ENCODE peak calls at places on chromosomes 12 and 14, in seven cellular contexts. N is K562, D is H1, K is HepG2, J is GM12878, M is SK-N-SH, V is HCT116. U is an unnamed sample.

GRCh38 chr12:81639196-81639595 is 120.0 kb downstream of the PPFIA2 start:
- DNase-seq in N (no peak), D (no peak), K (no peak), J (no peak), M (no peak), V (no peak), U (no peak)

GRCh38 chr12:63894132-63894531 is 49.6 kb downstream of the SRGAP1 start:
- DNase-seq in N (no peak), D (no peak), K (no peak), J (no peak), M (no peak), V (no peak), U (no peak)

GRCh38 chr12:101945361-101946232 is 68.2 kb downstream of the DRAM1 start:
- DNase-seq in N (no peak), D (no peak), K (peak; percentile 39), J (no peak), M (peak; percentile 14), V (no peak), U (no peak)

GRCh38 chr14:91252901-91253794 is 8.6 kb upstream of the GPR68 start:
- DNase-seq in N (peak; percentile 86), D (no peak), K (no peak), J (no peak), M (peak; percentile 79), V (no peak), U (no peak)

GRCh38 chr12:98182791-98183190 is 332.6 kb upstream of the TMPO start:
- DNase-seq in N (no peak), D (no peak), K (no peak), J (no peak), M (no peak), V (no peak), U (peak; percentile 46)

GRCh38 chr14:20262642-20263128 is 23.6 kb downstream of the OR11H4 start:
- DNase-seq in N (no peak), D (no peak), K (no peak), J (peak; percentile 43), M (no peak), V (peak; percentile 6), U (no peak)

GRCh38 chr12:108881953-108882352 is 2.1 kb downstream of the DAO start:
- DNase-seq in N (no peak), D (no peak), K (no peak), J (no peak), M (no peak), V (no peak), U (no peak)

GRCh38 chr12:26135571-26135970 is 10.7 kb upstream of the BHLHE41 start:
- DNase-seq in N (no peak), D (no peak), K (no peak), J (no peak), M (no peak), V (no peak), U (no peak)

GRCh38 chr12:92715625-92716024 is 12.8 kb downstream of the PLEKHG7 start:
- DNase-seq in N (no peak), D (no peak), K (no peak), J (no peak), M (no peak), V (no peak), U (no peak)

GRCh38 chr12:10068634-10069033 is 30.2 kb downstream of the CLEC1A start:
- DNase-seq in N (no peak), D (no peak), K (no peak), J (no peak), M (no peak), V (no peak), U (no peak)

GRCh38 chr12:57215668-57216013 is 953 bp upstream of the NXPH4 start:
- DNase-seq in N (no peak), D (no peak), K (no peak), J (no peak), M (no peak), V (no peak), U (no peak)

GRCh38 chr12:54409267-54409666 is 9.8 kb downstream of the ITGA5 start:
- DNase-seq in N (no peak), D (no peak), K (no peak), J (no peak), M (no peak), V (no peak), U (no peak)

GRCh38 chr14:68937790-68938514 is 41.1 kb downstream of the ACTN1 start:
- DNase-seq in N (no peak), D (no peak), K (no peak), J (no peak), M (peak; percentile 87), V (no peak), U (no peak)

GRCh38 chr12:109770104-109770860 is 56.7 kb downstream of the FAM222A start:
- DNase-seq in N (no peak), D (no peak), K (no peak), J (no peak), M (peak; percentile 27), V (no peak), U (no peak)

GRCh38 chr14:96804821-96805374 is 7.7 kb downstream of the VRK1 start:
- DNase-seq in N (no peak), D (no peak), K (no peak), J (no peak), M (no peak), V (no peak), U (no peak)

GRCh38 chr12:127550271-127550670 is 716.7 kb upstream of the TMEM132C start:
- DNase-seq in N (no peak), D (no peak), K (no peak), J (no peak), M (no peak), V (no peak), U (no peak)

GRCh38 chr12:90905691-90906370 is 49.1 kb downstream of the CCER1 start:
- DNase-seq in N (no peak), D (no peak), K (no peak), J (no peak), M (no peak), V (no peak), U (no peak)

GRCh38 chr14:24692382-24693352 is 58.7 kb upstream of the GZMB start:
- DNase-seq in N (no peak), D (no peak), K (no peak), J (no peak), M (no peak), V (no peak), U (no peak)

GRCh38 chr14:68715032-68715924 is 77.6 kb downstream of the ZFP36L1 start:
- DNase-seq in N (no peak), D (no peak), K (no peak), J (no peak), M (no peak), V (no peak), U (no peak)

GRCh38 chr12:81644503-81644902 is 114.6 kb downstream of the PPFIA2 start:
- DNase-seq in N (no peak), D (no peak), K (peak; percentile 38), J (no peak), M (peak; percentile 49), V (peak; percentile 33), U (peak; percentile 6)

GRCh38 chr12:5494343-5494742 is 62.4 kb downstream of the NTF3 start:
- DNase-seq in N (no peak), D (no peak), K (no peak), J (no peak), M (no peak), V (no peak), U (no peak)
- H3K9ac ChIP-seq in N (no peak overlapping the region), D (no peak overlapping the region), K (no peak overlapping the region), J (no peak overlapping the region), M (no peak overlapping the region), V (no peak overlapping the region), U (no peak overlapping the region)

GRCh38 chr14:23281247-23281646 is 4.7 kb downstream of the HOMEZ start:
- DNase-seq in N (no peak), D (no peak), K (no peak), J (no peak), M (no peak), V (no peak), U (no peak)

GRCh38 chr14:23286020-23286903 is at the start of gene HOMEZ:
- DNase-seq in N (peak; percentile 97), D (peak; percentile 89), K (peak; percentile 100), J (peak; percentile 95), M (peak; percentile 97), V (peak; percentile 92), U (peak; percentile 93)

GRCh38 chr14:23286904-23287479 is 1.1 kb upstream of the HOMEZ start:
- DNase-seq in N (no peak), D (no peak), K (no peak), J (no peak), M (no peak), V (no peak), U (no peak)

GRCh38 chr14:23284654-23285529 is 1.0 kb downstream of the HOMEZ start:
- DNase-seq in N (no peak), D (no peak), K (peak; percentile 39), J (no peak), M (no peak), V (no peak), U (no peak)

DNA sequence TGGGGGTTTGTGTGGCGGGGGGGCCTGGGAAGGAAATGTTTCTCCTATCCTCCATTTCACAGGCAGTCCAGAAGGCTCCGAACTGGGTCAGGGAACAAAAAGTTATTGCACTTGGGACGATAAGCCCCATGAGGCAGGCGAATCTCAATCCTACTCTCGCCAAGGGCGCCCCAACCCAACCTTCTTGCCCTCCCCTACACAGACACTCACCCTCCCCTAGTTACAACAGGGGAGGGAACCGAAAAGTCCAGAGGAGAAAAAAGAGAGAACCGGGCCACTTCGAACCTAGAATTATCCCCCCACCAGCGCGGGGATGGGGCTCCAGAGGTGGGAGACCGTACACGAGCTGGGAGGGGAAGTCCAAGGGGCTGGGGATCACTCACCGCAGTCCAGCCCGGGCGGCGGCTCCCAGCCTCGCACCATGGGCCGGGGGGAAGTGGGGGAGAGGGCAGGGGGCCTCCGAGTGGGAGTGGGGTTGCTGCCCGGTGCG is 357 bp downstream of the HOMEZ start:
- DNase-seq in N (no peak), D (no peak), K (no peak), J (no peak), M (no peak), V (no peak), U (no peak)
- H3K9me3 ChIP-seq in N (no peaks in the 10 kb centered on the region), D (no peaks in the 10 kb centered on the region), K (no peaks in the 10 kb centered on the region), J (no peaks in the 10 kb centered on the region), M (no peaks in the 10 kb centered on the region), V (no peaks in the 10 kb centered on the region), U (no peaks in the 10 kb centered on the region)

GRCh38 chr14:23578560-23579310 is at the start of gene JPH4:
- DNase-seq in N (peak; percentile 28), D (no peak), K (no peak), J (no peak), M (peak; percentile 89), V (no peak), U (no peak)
- TF ChIP-seq YY1 in N (no peak), D (no peak), K (no peak), J (no peak), M (no peak), V (no peak), U (no peak)

GRCh38 chr12:22333186-22333745 is 1.2 kb downstream of the ST8SIA1 start:
- DNase-seq in N (no peak), D (no peak), K (no peak), J (no peak), M (no peak), V (no peak), U (no peak)

GRCh38 chr12:22332191-22332590 is 2.3 kb downstream of the ST8SIA1 start:
- DNase-seq in N (no peak), D (no peak), K (no peak), J (no peak), M (no peak), V (no peak), U (no peak)

GRCh38 chr12:22339691-22340090 is 5.2 kb upstream of the ST8SIA1 start:
- DNase-seq in N (no peak), D (no peak), K (no peak), J (no peak), M (no peak), V (no peak), U (no peak)

GRCh38 chr12:22333751-22334695 is 484 bp downstream of the ST8SIA1 start:
- DNase-seq in N (no peak), D (no peak), K (no peak), J (no peak), M (peak; percentile 36), V (no peak), U (peak; percentile 46)

GRCh38 chr12:22334696-22335290 is at the start of gene ST8SIA1:
- DNase-seq in N (no peak), D (no peak), K (peak; percentile 7), J (no peak), M (peak; percentile 73), V (no peak), U (peak; percentile 40)
- H3K9ac ChIP-seq in N (no peak within 1 kb of the TSS), D (peak within 1 kb of the TSS; percentile 13), K (no peak within 1 kb of the TSS), J (no peak within 1 kb of the TSS), M (no peak within 1 kb of the TSS), V (no peak within 1 kb of the TSS), U (peak within 1 kb of the TSS; percentile 58)